ENCODE peak calls at places on chromosomes 12 and 14, in five cellular contexts. One of them, this sample, is unnamed.

GRCh38 chr12:13250416-13250815 is 53.9 kb downstream of the EMP1 start:
- DNase-seq in OCI-LY7: no peak
- DNase-seq in RCC 7860: peak; percentile 50
- DNase-seq in heart right ventricle: no peak
- DNase-seq in NCI-H2029: no peak
- DNase-seq in this sample: no peak

GRCh38 chr12:21891763-21892217 is 49.4 kb downstream of the ABCC9 start:
- DNase-seq in RCC 7860: no peak
- DNase-seq in NCI-H2029: no peak
- DNase-seq in heart right ventricle: peak; percentile 27
- DNase-seq in OCI-LY7: no peak
- DNase-seq in this sample: no peak

GRCh38 chr14:64733321-64733720 is 29.1 kb downstream of the PLEKHG3 start:
- DNase-seq in OCI-LY7: no peak
- DNase-seq in RCC 7860: no peak
- DNase-seq in NCI-H2029: no peak
- DNase-seq in heart right ventricle: no peak
- DNase-seq in this sample: no peak

GRCh38 chr12:18551703-18552102 is 186.1 kb downstream of the PLCZ1 start:
- DNase-seq in OCI-LY7: no peak
- DNase-seq in heart right ventricle: no peak
- DNase-seq in NCI-H2029: no peak
- DNase-seq in RCC 7860: no peak
- DNase-seq in this sample: peak; percentile 72

GRCh38 chr14:75335588-75335987 is 57.0 kb downstream of the FOS start:
- DNase-seq in NCI-H2029: no peak
- DNase-seq in heart right ventricle: no peak
- DNase-seq in RCC 7860: no peak
- DNase-seq in OCI-LY7: no peak
- DNase-seq in this sample: no peak

GRCh38 chr12:81759215-81759991 is at the start of gene PPFIA2:
- DNase-seq in heart right ventricle: peak; percentile 17
- DNase-seq in NCI-H2029: peak; percentile 6
- DNase-seq in OCI-LY7: no peak
- DNase-seq in RCC 7860: peak; percentile 4
- DNase-seq in this sample: no peak

GRCh38 chr12:108052260-108052659 is 76.8 kb upstream of the WSCD2 start:
- DNase-seq in RCC 7860: no peak
- DNase-seq in heart right ventricle: no peak
- DNase-seq in OCI-LY7: no peak
- DNase-seq in NCI-H2029: no peak
- DNase-seq in this sample: no peak

GRCh38 chr12:46358791-46359666 is 13.5 kb downstream of the SLC38A2 start:
- DNase-seq in NCI-H2029: no peak
- DNase-seq in OCI-LY7: no peak
- DNase-seq in heart right ventricle: no peak
- DNase-seq in RCC 7860: no peak
- DNase-seq in this sample: no peak

GRCh38 chr12:117228239-117228638 is 38.0 kb upstream of the FBXO21 start:
- DNase-seq in RCC 7860: no peak
- DNase-seq in heart right ventricle: no peak
- DNase-seq in OCI-LY7: no peak
- DNase-seq in NCI-H2029: no peak
- DNase-seq in this sample: no peak

GRCh38 chr12:38919191-38919590 is 13.8 kb upstream of the CPNE8 start:
- DNase-seq in RCC 7860: no peak
- DNase-seq in OCI-LY7: no peak
- DNase-seq in heart right ventricle: no peak
- DNase-seq in NCI-H2029: no peak
- DNase-seq in this sample: no peak

GRCh38 chr12:100993916-100994315 is 199.3 kb downstream of the ANO4 start:
- DNase-seq in NCI-H2029: no peak
- DNase-seq in RCC 7860: no peak
- DNase-seq in heart right ventricle: no peak
- DNase-seq in OCI-LY7: no peak
- DNase-seq in this sample: no peak

GRCh38 chr12:47079894-47080724 is at the start of gene AMIGO2:
- DNase-seq in RCC 7860: peak; percentile 64
- DNase-seq in OCI-LY7: no peak
- DNase-seq in NCI-H2029: peak; percentile 67
- DNase-seq in heart right ventricle: peak; percentile 54
- DNase-seq in this sample: peak; percentile 31

GRCh38 chr12:23482571-23482970 is 466.9 kb downstream of the SOX5 start:
- DNase-seq in NCI-H2029: no peak
- DNase-seq in OCI-LY7: no peak
- DNase-seq in RCC 7860: no peak
- DNase-seq in heart right ventricle: no peak
- DNase-seq in this sample: no peak

GRCh38 chr12:124509300-124509675 is 58.1 kb downstream of the NCOR2 start:
- DNase-seq in NCI-H2029: no peak
- DNase-seq in heart right ventricle: no peak
- DNase-seq in OCI-LY7: no peak
- DNase-seq in RCC 7860: no peak
- DNase-seq in this sample: no peak

GRCh38 chr12:7060353-7060954 is at the start of gene C1S:
- DNase-seq in RCC 7860: peak; percentile 27
- DNase-seq in NCI-H2029: no peak
- DNase-seq in OCI-LY7: no peak
- DNase-seq in heart right ventricle: peak; percentile 60
- DNase-seq in this sample: peak; percentile 78

GRCh38 chr12:123167329-123167728 is 16.4 kb upstream of the PITPNM2 start:
- DNase-seq in RCC 7860: no peak
- DNase-seq in heart right ventricle: no peak
- DNase-seq in NCI-H2029: no peak
- DNase-seq in OCI-LY7: no peak
- DNase-seq in this sample: no peak

GRCh38 chr12:53046655-53047220 is 3.1 kb upstream of the TNS2 start:
- DNase-seq in heart right ventricle: peak; percentile 90
- DNase-seq in OCI-LY7: peak; percentile 46
- DNase-seq in NCI-H2029: peak; percentile 66
- DNase-seq in RCC 7860: peak; percentile 79
- DNase-seq in this sample: peak; percentile 62

GRCh38 chr12:51528852-51529545 is 62.0 kb upstream of the SCN8A start:
- DNase-seq in heart right ventricle: no peak
- DNase-seq in OCI-LY7: no peak
- DNase-seq in RCC 7860: peak; percentile 63
- DNase-seq in NCI-H2029: no peak
- DNase-seq in this sample: peak; percentile 78

GRCh38 chr12:105409881-105410471 is 79.5 kb downstream of the C12orf75 start:
- DNase-seq in NCI-H2029: peak; percentile 85
- DNase-seq in heart right ventricle: peak; percentile 37
- DNase-seq in RCC 7860: no peak
- DNase-seq in OCI-LY7: no peak
- DNase-seq in this sample: no peak

GRCh38 chr14:84129028-84129427 is 1400.9 kb upstream of the FLRT2 start:
- DNase-seq in OCI-LY7: no peak
- DNase-seq in NCI-H2029: no peak
- DNase-seq in RCC 7860: no peak
- DNase-seq in heart right ventricle: no peak
- DNase-seq in this sample: no peak